ENCODE peak calls at places on chromosomes 6 and 20, in eight cellular contexts. One of them, this sample, is unnamed.

GRCh38 chr6:119034827-119035458 is 43.5 kb downstream of the FAM184A start:
- DNase-seq in HCT116: no peak
- DNase-seq in skeletal muscle cell: no peak
- DNase-seq in fibroblast of the aortic adventitia: no peak
- DNase-seq in CD8-positive, alpha-beta T cell: no peak
- DNase-seq in heart right ventricle: no peak
- DNase-seq in hepatocyte: peak; percentile 22
- DNase-seq in effector memory CD4-positive, alpha-beta T cell: no peak
- DNase-seq in this sample: no peak

GRCh38 chr6:4270799-4271198 is 135.4 kb upstream of the ECI2 start:
- DNase-seq in HCT116: no peak
- DNase-seq in skeletal muscle cell: no peak
- DNase-seq in fibroblast of the aortic adventitia: peak; percentile 88
- DNase-seq in CD8-positive, alpha-beta T cell: no peak
- DNase-seq in heart right ventricle: no peak
- DNase-seq in hepatocyte: no peak
- DNase-seq in effector memory CD4-positive, alpha-beta T cell: no peak
- DNase-seq in this sample: no peak

GRCh38 chr6:107823047-107823557 is 1.0 kb downstream of the SCML4 start:
- DNase-seq in HCT116: no peak
- DNase-seq in skeletal muscle cell: no peak
- DNase-seq in fibroblast of the aortic adventitia: no peak
- DNase-seq in CD8-positive, alpha-beta T cell: peak; percentile 41
- DNase-seq in heart right ventricle: no peak
- DNase-seq in hepatocyte: no peak
- DNase-seq in effector memory CD4-positive, alpha-beta T cell: peak; percentile 27
- DNase-seq in this sample: no peak

GRCh38 chr6:64459411-64459810 is 823.8 kb downstream of the PHF3 start:
- DNase-seq in HCT116: no peak
- DNase-seq in skeletal muscle cell: no peak
- DNase-seq in fibroblast of the aortic adventitia: no peak
- DNase-seq in CD8-positive, alpha-beta T cell: no peak
- DNase-seq in heart right ventricle: no peak
- DNase-seq in hepatocyte: no peak
- DNase-seq in effector memory CD4-positive, alpha-beta T cell: no peak
- DNase-seq in this sample: no peak

GRCh38 chr6:157385482-157385881 is 4.5 kb downstream of the ZDHHC14 start:
- DNase-seq in HCT116: no peak
- DNase-seq in skeletal muscle cell: no peak
- DNase-seq in fibroblast of the aortic adventitia: no peak
- DNase-seq in CD8-positive, alpha-beta T cell: no peak
- DNase-seq in heart right ventricle: no peak
- DNase-seq in hepatocyte: no peak
- DNase-seq in effector memory CD4-positive, alpha-beta T cell: no peak
- DNase-seq in this sample: no peak

GRCh38 chr6:141077355-141078333 is 1055.1 kb upstream of the GJE1 start:
- DNase-seq in HCT116: peak; percentile 65
- DNase-seq in skeletal muscle cell: no peak
- DNase-seq in fibroblast of the aortic adventitia: no peak
- DNase-seq in CD8-positive, alpha-beta T cell: no peak
- DNase-seq in heart right ventricle: no peak
- DNase-seq in hepatocyte: peak; percentile 17
- DNase-seq in effector memory CD4-positive, alpha-beta T cell: no peak
- DNase-seq in this sample: no peak

GRCh38 chr6:53735896-53736295 is 58.9 kb upstream of the LRRC1 start:
- DNase-seq in HCT116: no peak
- DNase-seq in skeletal muscle cell: no peak
- DNase-seq in fibroblast of the aortic adventitia: no peak
- DNase-seq in CD8-positive, alpha-beta T cell: no peak
- DNase-seq in heart right ventricle: no peak
- DNase-seq in hepatocyte: no peak
- DNase-seq in effector memory CD4-positive, alpha-beta T cell: no peak
- DNase-seq in this sample: no peak

GRCh38 chr6:108074057-108074358 is 533 bp downstream of the OSTM1 start:
- DNase-seq in HCT116: no peak
- DNase-seq in skeletal muscle cell: no peak
- DNase-seq in fibroblast of the aortic adventitia: no peak
- DNase-seq in CD8-positive, alpha-beta T cell: no peak
- DNase-seq in heart right ventricle: peak; percentile 14
- DNase-seq in hepatocyte: peak; percentile 63
- DNase-seq in effector memory CD4-positive, alpha-beta T cell: no peak
- DNase-seq in this sample: no peak

GRCh38 chr20:62653373-62653772 is 11.1 kb downstream of the SLCO4A1 start:
- DNase-seq in HCT116: no peak
- DNase-seq in skeletal muscle cell: no peak
- DNase-seq in fibroblast of the aortic adventitia: no peak
- DNase-seq in CD8-positive, alpha-beta T cell: no peak
- DNase-seq in heart right ventricle: no peak
- DNase-seq in hepatocyte: no peak
- DNase-seq in effector memory CD4-positive, alpha-beta T cell: no peak
- DNase-seq in this sample: no peak

GRCh38 chr20:38902601-38903000 is 23.6 kb upstream of the FAM83D start:
- DNase-seq in HCT116: no peak
- DNase-seq in skeletal muscle cell: no peak
- DNase-seq in fibroblast of the aortic adventitia: no peak
- DNase-seq in CD8-positive, alpha-beta T cell: no peak
- DNase-seq in heart right ventricle: no peak
- DNase-seq in hepatocyte: no peak
- DNase-seq in effector memory CD4-positive, alpha-beta T cell: no peak
- DNase-seq in this sample: no peak

GRCh38 chr20:52847029-52847660 is 125.0 kb upstream of the TSHZ2 start:
- DNase-seq in HCT116: no peak
- DNase-seq in skeletal muscle cell: no peak
- DNase-seq in fibroblast of the aortic adventitia: no peak
- DNase-seq in CD8-positive, alpha-beta T cell: no peak
- DNase-seq in heart right ventricle: no peak
- DNase-seq in hepatocyte: no peak
- DNase-seq in effector memory CD4-positive, alpha-beta T cell: no peak
- DNase-seq in this sample: no peak

GRCh38 chr6:154763650-154764049 is 30.4 kb downstream of the SCAF8 start:
- DNase-seq in HCT116: no peak
- DNase-seq in skeletal muscle cell: no peak
- DNase-seq in fibroblast of the aortic adventitia: no peak
- DNase-seq in CD8-positive, alpha-beta T cell: no peak
- DNase-seq in heart right ventricle: no peak
- DNase-seq in hepatocyte: no peak
- DNase-seq in effector memory CD4-positive, alpha-beta T cell: no peak
- DNase-seq in this sample: no peak

GRCh38 chr6:24854077-24854670 is 55.5 kb upstream of the ARMH2 start:
- DNase-seq in HCT116: no peak
- DNase-seq in skeletal muscle cell: no peak
- DNase-seq in fibroblast of the aortic adventitia: no peak
- DNase-seq in CD8-positive, alpha-beta T cell: no peak
- DNase-seq in heart right ventricle: no peak
- DNase-seq in hepatocyte: no peak
- DNase-seq in effector memory CD4-positive, alpha-beta T cell: no peak
- DNase-seq in this sample: no peak

GRCh38 chr6:40409716-40410397 is 177.3 kb downstream of the LRFN2 start:
- DNase-seq in HCT116: no peak
- DNase-seq in skeletal muscle cell: no peak
- DNase-seq in fibroblast of the aortic adventitia: no peak
- DNase-seq in CD8-positive, alpha-beta T cell: no peak
- DNase-seq in heart right ventricle: no peak
- DNase-seq in hepatocyte: no peak
- DNase-seq in effector memory CD4-positive, alpha-beta T cell: no peak
- DNase-seq in this sample: no peak

GRCh38 chr6:151070666-151071065 is 169.1 kb upstream of the AKAP12 start:
- DNase-seq in HCT116: no peak
- DNase-seq in skeletal muscle cell: no peak
- DNase-seq in fibroblast of the aortic adventitia: peak; percentile 94
- DNase-seq in CD8-positive, alpha-beta T cell: no peak
- DNase-seq in heart right ventricle: no peak
- DNase-seq in hepatocyte: no peak
- DNase-seq in effector memory CD4-positive, alpha-beta T cell: no peak
- DNase-seq in this sample: no peak

GRCh38 chr6:10633216-10633615 is 61.2 kb downstream of the C6orf52 start:
- DNase-seq in HCT116: peak; percentile 60
- DNase-seq in skeletal muscle cell: peak; percentile 52
- DNase-seq in fibroblast of the aortic adventitia: peak; percentile 73
- DNase-seq in CD8-positive, alpha-beta T cell: no peak
- DNase-seq in heart right ventricle: no peak
- DNase-seq in hepatocyte: peak; percentile 25
- DNase-seq in effector memory CD4-positive, alpha-beta T cell: no peak
- DNase-seq in this sample: no peak

GRCh38 chr6:105326216-105326615 is 76.7 kb downstream of the PREP start:
- DNase-seq in HCT116: peak; percentile 56
- DNase-seq in skeletal muscle cell: peak; percentile 67
- DNase-seq in fibroblast of the aortic adventitia: peak; percentile 30
- DNase-seq in CD8-positive, alpha-beta T cell: no peak
- DNase-seq in heart right ventricle: no peak
- DNase-seq in hepatocyte: no peak
- DNase-seq in effector memory CD4-positive, alpha-beta T cell: no peak
- DNase-seq in this sample: no peak

GRCh38 chr20:33650753-33651561 is 11.2 kb upstream of the C20orf144 start:
- DNase-seq in HCT116: no peak
- DNase-seq in skeletal muscle cell: no peak
- DNase-seq in fibroblast of the aortic adventitia: no peak
- DNase-seq in CD8-positive, alpha-beta T cell: no peak
- DNase-seq in heart right ventricle: no peak
- DNase-seq in hepatocyte: peak; percentile 21
- DNase-seq in effector memory CD4-positive, alpha-beta T cell: no peak
- DNase-seq in this sample: peak; percentile 39

GRCh38 chr6:82995066-82995465 is 70.6 kb downstream of the UBE3D start:
- DNase-seq in HCT116: no peak
- DNase-seq in skeletal muscle cell: no peak
- DNase-seq in fibroblast of the aortic adventitia: no peak
- DNase-seq in CD8-positive, alpha-beta T cell: no peak
- DNase-seq in heart right ventricle: no peak
- DNase-seq in hepatocyte: no peak
- DNase-seq in effector memory CD4-positive, alpha-beta T cell: no peak
- DNase-seq in this sample: no peak

GRCh38 chr20:59661621-59662020 is 57.3 kb downstream of the PHACTR3 start:
- DNase-seq in HCT116: no peak
- DNase-seq in skeletal muscle cell: no peak
- DNase-seq in fibroblast of the aortic adventitia: no peak
- DNase-seq in CD8-positive, alpha-beta T cell: no peak
- DNase-seq in heart right ventricle: no peak
- DNase-seq in hepatocyte: no peak
- DNase-seq in effector memory CD4-positive, alpha-beta T cell: no peak
- DNase-seq in this sample: no peak
- H3K4me3 ChIP-seq in HCT116: no peak overlapping the region
- H3K4me3 ChIP-seq in skeletal muscle cell: no peak overlapping the region
- H3K4me3 ChIP-seq in fibroblast of the aortic adventitia: no peak overlapping the region
- H3K4me3 ChIP-seq in CD8-positive, alpha-beta T cell: no peak overlapping the region
- H3K4me3 ChIP-seq in heart right ventricle: no peak overlapping the region
- H3K4me3 ChIP-seq in hepatocyte: no peak overlapping the region
- H3K4me3 ChIP-seq in effector memory CD4-positive, alpha-beta T cell: no peak overlapping the region
- H3K4me3 ChIP-seq in this sample: no peak overlapping the region

DNA sequence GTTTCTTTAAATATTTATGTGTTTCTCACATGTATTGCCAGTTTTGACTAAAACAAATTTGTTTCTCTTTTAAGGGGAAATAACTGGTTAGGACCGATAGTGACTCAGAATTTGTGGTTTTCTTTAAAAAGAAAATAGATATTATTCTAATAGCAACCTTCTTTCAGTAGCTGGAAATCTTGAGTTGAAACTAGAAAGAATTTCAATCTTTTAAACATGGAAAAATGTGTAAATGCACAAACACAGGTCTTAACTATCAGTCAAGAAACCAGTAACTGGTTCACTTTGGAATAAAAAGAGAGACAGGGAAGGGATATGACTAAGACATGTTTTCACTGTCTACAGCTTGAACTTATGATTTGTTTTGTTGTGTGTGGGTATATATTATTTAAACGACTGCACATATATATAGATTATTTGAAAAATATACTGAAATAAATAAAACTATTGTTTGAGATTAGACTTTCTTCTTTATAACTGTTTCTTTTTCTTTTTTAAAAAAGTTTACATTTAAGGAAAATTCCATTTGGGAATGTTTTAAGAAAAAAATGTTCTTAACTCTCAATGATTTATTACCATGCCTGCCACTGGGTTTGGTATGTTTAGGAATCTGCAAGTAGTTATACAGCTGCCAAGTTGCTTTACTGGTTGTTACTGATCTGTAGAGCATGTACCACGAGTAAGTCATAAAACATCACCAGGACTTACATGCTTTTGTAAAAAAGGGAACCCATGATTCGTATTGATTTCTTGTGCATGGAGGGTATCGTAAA is 753.3 kb upstream of the MARCKS start:
- DNase-seq in HCT116: no peak
- DNase-seq in skeletal muscle cell: peak; percentile 85
- DNase-seq in fibroblast of the aortic adventitia: peak; percentile 84
- DNase-seq in CD8-positive, alpha-beta T cell: no peak
- DNase-seq in heart right ventricle: no peak
- DNase-seq in hepatocyte: peak; percentile 26
- DNase-seq in effector memory CD4-positive, alpha-beta T cell: no peak
- DNase-seq in this sample: no peak
- H3K4me3 ChIP-seq in HCT116: no peak overlapping the region
- H3K4me3 ChIP-seq in skeletal muscle cell: no peak overlapping the region
- H3K4me3 ChIP-seq in fibroblast of the aortic adventitia: no peak overlapping the region
- H3K4me3 ChIP-seq in CD8-positive, alpha-beta T cell: no peak overlapping the region
- H3K4me3 ChIP-seq in heart right ventricle: no peak overlapping the region
- H3K4me3 ChIP-seq in hepatocyte: no peak overlapping the region
- H3K4me3 ChIP-seq in effector memory CD4-positive, alpha-beta T cell: no peak overlapping the region
- H3K4me3 ChIP-seq in this sample: no peak overlapping the region

DNA sequence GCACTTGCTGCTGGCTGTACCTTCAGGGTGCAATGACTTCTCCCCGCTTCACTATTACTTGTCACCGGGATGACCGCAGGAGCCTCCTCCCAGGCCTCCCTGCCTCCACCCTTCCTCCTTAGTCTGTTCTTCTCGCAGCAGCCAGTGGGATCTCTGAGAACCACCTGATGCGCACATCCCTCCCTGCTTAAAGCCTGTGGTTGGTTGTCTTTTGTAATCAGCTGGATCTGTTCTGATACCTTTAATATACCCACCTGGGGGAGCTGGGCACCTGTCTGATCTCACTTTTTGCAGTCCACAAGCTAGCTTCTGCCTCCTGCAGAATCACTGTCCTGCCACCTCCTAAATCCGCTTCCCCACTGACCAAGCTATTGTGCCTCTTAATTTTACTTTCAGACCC is 34.6 kb downstream of the TOX2 start:
- DNase-seq in HCT116: no peak
- DNase-seq in skeletal muscle cell: no peak
- DNase-seq in fibroblast of the aortic adventitia: no peak
- DNase-seq in CD8-positive, alpha-beta T cell: no peak
- DNase-seq in heart right ventricle: no peak
- DNase-seq in hepatocyte: no peak
- DNase-seq in effector memory CD4-positive, alpha-beta T cell: no peak
- DNase-seq in this sample: no peak
- H3K4me3 ChIP-seq in HCT116: no peak overlapping the region
- H3K4me3 ChIP-seq in skeletal muscle cell: no peak overlapping the region
- H3K4me3 ChIP-seq in fibroblast of the aortic adventitia: no peak overlapping the region
- H3K4me3 ChIP-seq in CD8-positive, alpha-beta T cell: no peak overlapping the region
- H3K4me3 ChIP-seq in heart right ventricle: no peak overlapping the region
- H3K4me3 ChIP-seq in hepatocyte: no peak overlapping the region
- H3K4me3 ChIP-seq in effector memory CD4-positive, alpha-beta T cell: no peak overlapping the region
- H3K4me3 ChIP-seq in this sample: no peak overlapping the region

DNA sequence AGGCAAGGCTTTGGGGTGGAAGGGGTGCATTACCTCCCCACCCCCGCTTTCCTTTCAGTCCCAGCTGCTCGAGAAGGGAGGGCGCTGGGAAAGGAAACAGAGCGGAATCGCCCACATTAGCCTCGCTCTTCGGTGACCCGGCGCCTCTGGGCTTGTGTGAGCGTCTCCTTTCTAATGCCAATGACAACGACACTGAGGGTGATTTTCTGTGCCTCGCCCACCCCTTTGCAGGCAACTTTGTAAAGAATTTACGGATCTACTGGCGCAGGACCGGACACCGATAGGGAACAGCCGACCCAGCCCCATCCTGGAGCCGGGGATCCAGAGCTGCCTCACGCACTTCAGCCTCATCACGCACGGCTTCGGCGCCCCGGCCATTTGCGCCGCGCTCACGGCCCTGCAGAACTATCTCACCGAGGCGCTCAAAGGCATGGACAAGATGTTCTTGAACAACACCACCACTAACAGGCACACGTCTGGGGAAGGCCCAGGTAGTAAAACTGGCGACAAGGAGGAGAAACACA is 24.3 kb downstream of the TFAP2B start:
- DNase-seq in HCT116: no peak
- DNase-seq in skeletal muscle cell: no peak
- DNase-seq in fibroblast of the aortic adventitia: no peak
- DNase-seq in CD8-positive, alpha-beta T cell: no peak
- DNase-seq in heart right ventricle: no peak
- DNase-seq in hepatocyte: no peak
- DNase-seq in effector memory CD4-positive, alpha-beta T cell: no peak
- DNase-seq in this sample: no peak
- H3K4me3 ChIP-seq in HCT116: no peak overlapping the region
- H3K4me3 ChIP-seq in skeletal muscle cell: no peak overlapping the region
- H3K4me3 ChIP-seq in fibroblast of the aortic adventitia: no peak overlapping the region
- H3K4me3 ChIP-seq in CD8-positive, alpha-beta T cell: no peak overlapping the region
- H3K4me3 ChIP-seq in heart right ventricle: no peak overlapping the region
- H3K4me3 ChIP-seq in hepatocyte: no peak overlapping the region
- H3K4me3 ChIP-seq in effector memory CD4-positive, alpha-beta T cell: no peak overlapping the region
- H3K4me3 ChIP-seq in this sample: no peak overlapping the region

This sample was measured in pancreas.